ENCODE peak calls at places on chromosomes 16 and 17, in six cellular contexts. V is mesenchymal stem cell; K is aorta; F is PC-9; X is PC-3; L is CD4-positive, CD25-positive, alpha-beta regulatory T cell. Z is an unnamed sample.

GRCh38 chr16:28986492-28986891 is 1.6 kb downstream of the LAT start:
- DNase-seq in V (no peak), K (no peak), F (no peak), X (no peak), L (no peak), Z (no peak)

GRCh38 chr17:27764589-27764988 is 35.7 kb downstream of the NOS2 start:
- DNase-seq in V (no peak), K (no peak), F (no peak), X (no peak), L (no peak), Z (no peak)

GRCh38 chr17:77716289-77716929 is 242.1 kb upstream of the TNRC6C start:
- DNase-seq in V (no peak), K (no peak), F (no peak), X (no peak), L (no peak), Z (no peak)

GRCh38 chr17:55527520-55528118 is 16.4 kb upstream of the SMIM36 start:
- DNase-seq in V (peak), K (no peak), F (peak), X (peak), L (no peak), Z (peak)

GRCh38 chr17:17172990-17173389 is 33.1 kb downstream of the PLD6 start:
- DNase-seq in V (no peak), K (no peak), F (no peak), X (no peak), L (no peak), Z (no peak)

GRCh38 chr17:32191306-32191705 is 49.0 kb downstream of the RHOT1 start:
- DNase-seq in V (peak), K (no peak), F (no peak), X (peak), L (no peak), Z (no peak)

GRCh38 chr17:41967141-41967920 is 736 bp downstream of the CNP start:
- DNase-seq in V (no peak), K (no peak), F (no peak), X (peak), L (peak), Z (peak)

GRCh38 chr17:75390982-75391381 is 14.5 kb downstream of the GRB2 start:
- DNase-seq in V (no peak), K (no peak), F (no peak), X (no peak), L (no peak), Z (no peak)

GRCh38 chr17:83083368-83084201 is 4.2 kb downstream of the METRNL start:
- DNase-seq in V (peak), K (peak), F (peak), X (peak), L (no peak), Z (no peak)

GRCh38 chr17:10802487-10803284 is 1.2 kb downstream of the TMEM238L start:
- DNase-seq in V (no peak), K (no peak), F (no peak), X (no peak), L (no peak), Z (no peak)

GRCh38 chr16:52182840-52183239 is 364.1 kb downstream of the TOX3 start:
- DNase-seq in V (no peak), K (no peak), F (no peak), X (no peak), L (no peak), Z (no peak)

GRCh38 chr16:54136276-54136625 is 150.3 kb downstream of the IRX3 start:
- DNase-seq in V (no peak), K (no peak), F (no peak), X (peak), L (no peak), Z (no peak)

GRCh38 chr17:75894049-75894742 is 2.6 kb downstream of the TRIM65 start:
- DNase-seq in V (no peak), K (no peak), F (no peak), X (no peak), L (no peak), Z (no peak)

GRCh38 chr17:34307110-34307509 is 12.1 kb upstream of the CCL8 start:
- DNase-seq in V (peak), K (no peak), F (no peak), X (no peak), L (no peak), Z (no peak)

GRCh38 chr16:84196727-84197486 is 6.0 kb downstream of the ADAD2 start:
- DNase-seq in V (no peak), K (no peak), F (no peak), X (no peak), L (no peak), Z (no peak)

GRCh38 chr17:5535436-5535835 is 48.9 kb downstream of the NLRP1 start:
- DNase-seq in V (no peak), K (no peak), F (no peak), X (no peak), L (no peak), Z (no peak)

GRCh38 chr17:18094409-18094807 is 6.7 kb downstream of the DRG2 start:
- DNase-seq in V (no peak), K (no peak), F (no peak), X (no peak), L (no peak), Z (no peak)

GRCh38 chr16:25064967-25065366 is 46.6 kb upstream of the LCMT1 start:
- DNase-seq in V (no peak), K (no peak), F (no peak), X (no peak), L (no peak), Z (no peak)

GRCh38 chr17:1298616-1299015 is 19.2 kb downstream of the TRARG1 start:
- DNase-seq in V (peak), K (no peak), F (peak), X (no peak), L (peak), Z (no peak)

GRCh38 chr16:49637933-49638695 is 217.8 kb downstream of the ZNF423 start:
- DNase-seq in V (no peak), K (no peak), F (no peak), X (no peak), L (no peak), Z (no peak)

GRCh38 chr17:81870978-81871386 is at the start of gene ARHGDIA:
- DNase-seq in V (no peak), K (no peak), F (no peak), X (no peak), L (no peak), Z (no peak)

GRCh38 chr16:81265658-81266451 is 27.4 kb downstream of the BCO1 start:
- DNase-seq in V (no peak), K (peak), F (no peak), X (peak), L (no peak), Z (no peak)

GRCh38 chr17:41547378-41547841 is 19.3 kb upstream of the KRT19 start:
- DNase-seq in V (no peak), K (no peak), F (no peak), X (peak), L (no peak), Z (no peak)

GRCh38 chr17:79047923-79048825 is 24.2 kb downstream of the C1QTNF1 start:
- DNase-seq in V (no peak), K (peak), F (no peak), X (peak), L (no peak), Z (no peak)

GRCh38 chr17:56914641-56915263 is 903 bp upstream of the TRIM25 start:
- DNase-seq in V (no peak), K (no peak), F (no peak), X (peak), L (no peak), Z (no peak)

GRCh38 chr16:66988197-66988788 is at the start of gene CES4A:
- DNase-seq in V (peak), K (no peak), F (peak), X (peak), L (no peak), Z (no peak)

GRCh38 chr17:19006698-19007097 is 2.1 kb upstream of the FAM83G start:
- DNase-seq in V (no peak), K (no peak), F (no peak), X (no peak), L (no peak), Z (no peak)

GRCh38 chr16:67672306-67672705 is 5.7 kb downstream of the C16orf86 start:
- DNase-seq in V (no peak), K (no peak), F (peak), X (no peak), L (no peak), Z (no peak)

GRCh38 chr17:59093702-59094231 is 12.9 kb downstream of the TRIM37 start:
- DNase-seq in V (peak), K (peak), F (peak), X (peak), L (no peak), Z (no peak)

GRCh38 chr16:4270595-4270994 is 2.2 kb downstream of the TFAP4 start:
- DNase-seq in V (no peak), K (no peak), F (no peak), X (no peak), L (no peak), Z (no peak)

GRCh38 chr16:83958137-83958810 is 5.2 kb downstream of the OSGIN1 start:
- DNase-seq in V (no peak), K (no peak), F (no peak), X (no peak), L (no peak), Z (no peak)

GRCh38 chr17:16187642-16188041 is 27.7 kb downstream of the NCOR1 start:
- DNase-seq in V (no peak), K (no peak), F (no peak), X (no peak), L (no peak), Z (no peak)

GRCh38 chr16:68373528-68374250 is 62.9 kb downstream of the PRMT7 start:
- DNase-seq in V (no peak), K (peak), F (no peak), X (no peak), L (no peak), Z (no peak)

GRCh38 chr17:19897901-19898300 is 30.2 kb upstream of the ULK2 start:
- DNase-seq in V (peak), K (no peak), F (no peak), X (peak), L (no peak), Z (no peak)

GRCh38 chr16:17469011-17469741 is 1.6 kb downstream of the XYLT1 start:
- DNase-seq in V (no peak), K (no peak), F (no peak), X (no peak), L (no peak), Z (no peak)

GRCh38 chr16:29825145-29826044 is 5.1 kb downstream of the MVP start:
- DNase-seq in V (peak), K (peak), F (peak), X (peak), L (no peak), Z (peak)

GRCh38 chr17:41593306-41594095 is 6.8 kb upstream of the KRT14 start:
- DNase-seq in V (no peak), K (no peak), F (no peak), X (no peak), L (no peak), Z (no peak)

GRCh38 chr17:72710834-72711233 is 381.7 kb downstream of the SLC39A11 start:
- DNase-seq in V (no peak), K (no peak), F (no peak), X (peak), L (no peak), Z (no peak)

DNA sequence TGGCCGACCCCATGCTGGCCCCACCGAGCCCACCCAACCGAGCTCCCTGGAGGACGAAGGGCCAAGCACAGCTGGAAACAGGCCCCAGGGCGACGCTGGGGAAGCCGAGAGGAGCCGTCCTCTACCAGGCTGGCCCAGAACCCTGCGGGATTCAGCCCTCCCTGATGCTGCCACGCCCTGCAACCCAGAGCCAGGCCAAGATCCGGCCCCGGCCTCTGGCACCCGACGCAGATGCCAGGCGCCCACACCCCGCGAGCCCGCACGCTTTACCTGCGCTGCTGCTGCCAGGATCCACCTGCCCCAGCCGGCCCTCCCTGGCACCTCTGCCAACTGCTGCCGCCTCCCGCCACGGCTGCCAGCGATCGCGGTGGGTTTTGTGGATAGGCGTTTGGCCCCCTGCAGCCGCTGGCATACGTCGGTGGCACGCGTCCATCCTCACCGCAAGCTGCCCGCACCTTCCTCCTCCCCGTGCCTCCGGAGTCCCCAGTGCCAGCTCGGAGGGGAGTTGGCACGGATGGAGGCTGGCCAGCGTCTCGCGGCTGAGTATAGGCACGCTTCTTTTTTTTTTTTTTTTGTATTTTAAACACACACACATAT is 41.4 kb upstream of the ACSF3 start:
- DNase-seq in V (no peak), K (no peak), F (peak), X (peak), L (no peak), Z (no peak)
- H3K4me3 ChIP-seq in V (no peak), K (no peak), F (no peak), X (peak), L (no peak), Z (no peak)

GRCh38 chr16:723695-724094 is 2.5 kb downstream of the CCDC78 start:
- DNase-seq in V (no peak), K (no peak), F (no peak), X (no peak), L (no peak), Z (no peak)

GRCh38 chr16:725463-726187 is 618 bp downstream of the CCDC78 start:
- DNase-seq in V (no peak), K (no peak), F (no peak), X (no peak), L (no peak), Z (no peak)

GRCh38 chr16:724188-725040 is 1.8 kb downstream of the CCDC78 start:
- DNase-seq in V (no peak), K (no peak), F (no peak), X (no peak), L (no peak), Z (peak)

GRCh38 chr16:726188-726437 is 130 bp downstream of the CCDC78 start:
- DNase-seq in V (peak), K (no peak), F (no peak), X (no peak), L (no peak), Z (no peak)

GRCh38 chr16:725041-725376 is 1.2 kb downstream of the CCDC78 start:
- DNase-seq in V (no peak), K (no peak), F (no peak), X (no peak), L (no peak), Z (no peak)
- H3K4me3 ChIP-seq in V (no peak), K (no peak), F (no peak), X (no peak), L (no peak), Z (no peak)

GRCh38 chr17:6843241-6843890 is 11.8 kb upstream of the TEKT1 start:
- DNase-seq in V (peak), K (no peak), F (no peak), X (peak), L (no peak), Z (peak)
- H3K4me3 ChIP-seq in V (no peak), K (no peak), F (no peak), X (no peak), L (no peak), Z (no peak)

GRCh38 chr17:61455754-61456681 is 3.8 kb downstream of the TBX4 start:
- DNase-seq in V (no peak), K (no peak), F (no peak), X (no peak), L (no peak), Z (no peak)
- H3K4me3 ChIP-seq in V (peak), K (no peak), F (no peak), X (no peak), L (no peak), Z (no peak)

DNA sequence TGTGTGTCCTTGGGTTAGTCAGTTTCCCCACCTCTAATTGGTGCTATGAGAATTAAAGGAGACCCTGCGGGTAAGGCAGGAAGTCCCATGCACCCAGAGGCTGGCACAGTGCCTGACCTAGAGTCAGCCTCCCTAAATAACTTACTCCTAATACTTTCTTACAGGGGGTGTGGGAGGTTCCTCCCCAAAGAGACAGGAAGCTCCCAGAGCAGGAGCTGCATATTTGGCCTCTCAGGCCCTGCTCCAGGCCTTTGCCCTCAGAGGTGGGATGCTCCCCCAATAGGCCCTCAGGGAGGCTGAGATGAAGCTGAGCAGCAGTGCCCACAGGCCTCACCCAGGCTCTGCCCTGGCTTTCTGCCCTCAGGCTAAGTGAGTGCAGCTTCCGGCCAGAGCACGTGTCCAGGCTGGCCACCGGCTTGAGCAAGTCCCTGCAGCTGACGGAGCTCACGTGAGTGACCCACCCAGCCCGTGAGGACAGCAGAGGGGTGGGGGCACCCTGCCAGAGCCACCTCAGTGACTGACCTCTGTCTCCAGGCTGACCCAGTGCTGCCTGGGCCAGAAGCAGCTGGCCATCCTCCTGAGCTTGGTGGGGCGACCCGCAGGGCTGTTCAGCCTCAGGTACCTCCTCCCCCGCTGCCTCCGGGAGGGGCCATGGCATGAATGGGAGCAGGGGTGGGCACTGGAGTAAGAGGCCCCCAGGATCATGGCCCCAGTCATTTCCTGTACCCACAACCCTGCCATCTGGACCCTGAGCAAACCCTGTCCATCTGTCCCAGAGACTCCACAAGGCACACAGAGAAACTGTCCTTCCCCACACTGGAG is 31.1 kb upstream of the CPNE2 start:
- DNase-seq in V (peak), K (peak), F (peak), X (peak), L (no peak), Z (peak)
- H3K4me3 ChIP-seq in V (no peak), K (no peak), F (no peak), X (no peak), L (no peak), Z (no peak)

DNA sequence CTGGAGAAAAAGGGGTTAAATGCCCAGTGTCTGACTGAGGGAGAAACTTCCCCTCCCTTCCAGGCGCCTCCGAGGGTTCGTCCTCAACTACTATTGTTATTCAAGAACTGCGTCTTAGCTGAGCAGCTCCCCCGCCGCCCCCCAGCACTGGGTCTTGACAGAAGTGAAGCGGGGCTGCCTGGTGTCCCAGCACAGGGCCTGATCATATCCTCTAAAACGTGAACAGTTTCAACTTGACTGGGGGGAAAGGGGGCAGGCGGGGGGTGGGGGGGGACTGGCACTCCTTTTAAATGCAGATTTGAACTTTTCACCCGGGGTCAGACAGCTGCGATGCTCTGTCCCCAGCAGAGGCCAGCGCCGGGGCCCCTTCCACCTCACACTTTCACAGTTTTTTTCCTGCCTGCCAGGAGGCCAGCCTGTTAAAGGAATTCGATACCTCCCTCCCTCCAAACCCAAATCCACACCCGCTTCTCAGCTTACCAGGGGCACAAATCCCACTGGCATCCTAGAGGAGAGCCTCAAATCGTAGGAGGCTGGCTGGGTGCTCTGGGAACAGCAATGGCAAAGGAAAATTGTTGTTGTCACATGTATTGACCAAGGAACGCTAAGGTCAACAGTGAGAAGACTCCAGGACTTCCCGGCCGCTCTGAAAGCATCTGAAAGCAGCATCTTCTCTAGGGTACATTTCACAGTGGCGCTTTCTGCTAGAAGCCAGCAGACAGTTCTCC is 14.5 kb downstream of the ZFHX3 start:
- DNase-seq in V (peak), K (no peak), F (no peak), X (no peak), L (no peak), Z (no peak)
- H3K4me3 ChIP-seq in V (no peak), K (no peak), F (no peak), X (no peak), L (no peak), Z (no peak)

GRCh38 chr17:13086142-13086769 is 68.4 kb upstream of the ELAC2 start:
- DNase-seq in V (no peak), K (no peak), F (no peak), X (no peak), L (no peak), Z (no peak)
- H3K4me3 ChIP-seq in V (no peak), K (no peak), F (no peak), X (no peak), L (no peak), Z (no peak)

Z was measured in Jurkat, Clone E6-1.